ENCODE peak calls at places on chromosomes 2 and 18, in eight cellular contexts. I, H, Q, S, X, B, N and Z are unnamed samples.

GRCh38 chr2:216596234-216596985 is 36.8 kb upstream of the IGFBP2 start:
- DNase-seq in I (no peak), H (no peak), X (peak; percentile 90), Q (no peak), S (no peak), B (peak; percentile 79), N (no peak), Z (no peak)

GRCh38 chr18:70337139-70337972 is 48.5 kb downstream of the SOCS6 start:
- DNase-seq in H (peak; percentile 85), S (peak; percentile 96), Q (no peak), N (no peak), B (peak; percentile 80), I (no peak), X (peak; percentile 73), Z (no peak)

GRCh38 chr2:1636791-1637415 is 107.4 kb downstream of the PXDN start:
- DNase-seq in N (no peak), B (no peak), X (no peak), Q (no peak), I (no peak), S (no peak), H (no peak), Z (no peak)

GRCh38 chr2:228613133-228613532 is 431.6 kb upstream of the SPHKAP start:
- DNase-seq in S (peak; percentile 85), B (peak; percentile 56), X (peak; percentile 81), N (no peak), H (peak; percentile 5), I (no peak), Q (peak; percentile 7), Z (no peak)

GRCh38 chr18:5975111-5975622 is 79.8 kb upstream of the TMEM200C start:
- DNase-seq in S (peak; percentile 1), X (peak; percentile 52), Q (peak; percentile 62), I (no peak), H (no peak), B (peak; percentile 55), N (no peak), Z (no peak)

GRCh38 chr2:70596739-70597138 is 43.1 kb upstream of the TGFA start:
- DNase-seq in Q (no peak), I (no peak), S (peak; percentile 85), X (no peak), H (no peak), N (no peak), B (no peak), Z (no peak)

GRCh38 chr2:26274058-26274613 is 29.4 kb downstream of the HADHB start:
- DNase-seq in H (peak; percentile 12), Q (no peak), B (peak; percentile 99), S (peak; percentile 100), I (no peak), N (no peak), X (peak; percentile 86), Z (no peak)

GRCh38 chr2:135743860-135744259 is 2.2 kb downstream of the UBXN4 start:
- DNase-seq in X (no peak), N (no peak), I (no peak), Q (no peak), S (no peak), H (no peak), B (no peak), Z (no peak)

GRCh38 chr2:217685255-217685605 is 317.6 kb downstream of the TNS1 start:
- DNase-seq in I (peak; percentile 66), B (peak; percentile 84), Q (no peak), H (peak; percentile 88), X (peak; percentile 89), N (no peak), S (peak; percentile 96), Z (no peak)

GRCh38 chr2:197851451-197851850 is 47.1 kb downstream of the PLCL1 start:
- DNase-seq in H (no peak), B (no peak), I (no peak), N (no peak), S (no peak), X (no peak), Q (peak; percentile 10), Z (no peak)
- TF ChIP-seq CTCF in H (no peak), B (peak; percentile 16), I (no peak), N (no peak), S (no peak), X (peak; percentile 15), Q (peak; percentile 49), Z (no peak)

DNA sequence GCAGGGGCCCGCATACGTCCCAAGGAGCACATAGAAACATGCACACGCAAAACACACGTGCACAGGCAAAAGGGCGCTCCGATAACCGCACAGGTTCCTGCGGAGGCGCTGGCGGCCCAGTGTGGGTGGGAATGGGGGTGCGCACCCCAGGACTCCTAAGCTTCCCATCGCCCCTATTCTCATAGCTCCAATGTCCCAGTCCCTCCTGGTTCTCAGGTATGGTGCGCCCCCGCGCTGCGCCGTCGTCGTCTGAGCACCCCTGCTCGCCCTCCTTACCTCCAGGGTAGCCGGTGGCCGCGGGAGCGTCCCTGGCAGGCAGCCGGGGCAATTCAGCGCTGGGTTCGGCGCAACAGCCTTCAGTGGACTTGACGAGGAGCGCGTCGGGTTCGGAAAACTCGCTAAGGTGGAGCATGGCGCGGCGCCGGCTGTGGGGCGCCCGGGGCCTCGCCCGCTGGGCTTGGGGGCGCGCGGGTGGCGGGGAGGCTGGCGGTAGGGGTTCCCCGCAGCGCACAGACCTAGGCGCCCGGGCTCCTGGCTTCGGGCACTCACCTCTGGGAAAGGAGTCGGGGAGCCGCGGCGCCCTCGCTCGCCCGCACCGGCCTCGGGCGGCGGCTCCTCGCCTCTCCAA is 328 bp downstream of the EGR4 start:
- DNase-seq in I (no peak), Q (peak; percentile 50), H (peak; percentile 38), X (no peak), N (no peak), B (no peak), S (no peak), Z (no peak)
- TF ChIP-seq CTCF in I (no peak), Q (no peak), H (no peak), X (no peak), N (no peak), B (no peak), S (no peak), Z (no peak)

GRCh38 chr18:12011962-12012549 is 30.7 kb downstream of the IMPA2 start:
- DNase-seq in Q (no peak), B (peak; percentile 19), I (peak; percentile 60), H (no peak), X (no peak), S (no peak), N (no peak), Z (no peak)

GRCh38 chr18:12010187-12010802 is 29.0 kb downstream of the IMPA2 start:
- DNase-seq in H (no peak), N (no peak), B (no peak), I (no peak), X (no peak), Q (no peak), S (no peak), Z (no peak)

GRCh38 chr18:12009581-12010140 is 28.4 kb downstream of the IMPA2 start:
- DNase-seq in Q (no peak), N (no peak), X (no peak), I (no peak), S (no peak), H (no peak), B (no peak), Z (no peak)

GRCh38 chr18:12012697-12013096 is 31.4 kb downstream of the IMPA2 start:
- DNase-seq in Q (no peak), S (no peak), I (peak; percentile 36), B (no peak), X (no peak), N (no peak), H (no peak), Z (no peak)

DNA sequence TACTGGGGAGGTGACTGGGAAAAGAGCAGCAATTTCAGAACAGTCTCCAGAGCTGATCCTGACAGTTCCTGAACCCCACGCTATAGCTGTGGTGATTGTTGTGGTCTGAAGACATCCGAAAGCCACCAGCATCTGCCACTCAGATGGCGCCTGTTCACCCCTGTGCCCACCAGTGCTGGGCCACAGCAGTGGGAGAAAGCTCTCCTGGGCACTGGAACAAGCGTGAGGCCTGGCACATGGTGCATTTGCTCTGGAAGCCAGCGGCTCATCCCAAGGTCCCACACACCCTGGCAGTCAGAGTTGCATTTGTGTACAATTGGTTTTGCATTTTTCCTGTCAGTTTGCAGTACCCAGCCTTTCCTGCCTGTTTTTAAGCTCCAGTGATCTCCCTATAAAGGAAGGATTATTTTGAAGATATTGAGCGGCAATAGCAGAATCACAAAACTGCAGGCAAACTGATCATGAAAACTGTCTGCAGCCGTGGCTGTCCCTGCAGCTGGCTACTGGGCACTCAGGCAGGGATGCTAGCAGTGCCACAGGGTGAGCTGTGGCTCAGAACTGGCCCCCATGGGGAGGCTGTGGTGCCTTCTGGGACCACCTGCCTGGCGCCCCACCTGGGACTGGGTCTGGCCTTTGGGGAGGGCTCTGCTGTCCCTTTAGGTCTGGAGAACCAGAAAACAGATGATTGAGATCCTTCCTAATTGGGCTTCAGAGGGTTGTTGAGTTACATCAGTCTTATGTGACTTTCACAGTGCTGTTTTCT is 30.1 kb downstream of the IMPA2 start:
- DNase-seq in I (peak; percentile 29), Q (no peak), B (no peak), H (no peak), N (no peak), S (no peak), X (no peak), Z (no peak)
- TF ChIP-seq CTCF in I (no peak), Q (no peak), B (no peak), H (no peak), N (no peak), S (no peak), X (no peak), Z (no peak)

DNA sequence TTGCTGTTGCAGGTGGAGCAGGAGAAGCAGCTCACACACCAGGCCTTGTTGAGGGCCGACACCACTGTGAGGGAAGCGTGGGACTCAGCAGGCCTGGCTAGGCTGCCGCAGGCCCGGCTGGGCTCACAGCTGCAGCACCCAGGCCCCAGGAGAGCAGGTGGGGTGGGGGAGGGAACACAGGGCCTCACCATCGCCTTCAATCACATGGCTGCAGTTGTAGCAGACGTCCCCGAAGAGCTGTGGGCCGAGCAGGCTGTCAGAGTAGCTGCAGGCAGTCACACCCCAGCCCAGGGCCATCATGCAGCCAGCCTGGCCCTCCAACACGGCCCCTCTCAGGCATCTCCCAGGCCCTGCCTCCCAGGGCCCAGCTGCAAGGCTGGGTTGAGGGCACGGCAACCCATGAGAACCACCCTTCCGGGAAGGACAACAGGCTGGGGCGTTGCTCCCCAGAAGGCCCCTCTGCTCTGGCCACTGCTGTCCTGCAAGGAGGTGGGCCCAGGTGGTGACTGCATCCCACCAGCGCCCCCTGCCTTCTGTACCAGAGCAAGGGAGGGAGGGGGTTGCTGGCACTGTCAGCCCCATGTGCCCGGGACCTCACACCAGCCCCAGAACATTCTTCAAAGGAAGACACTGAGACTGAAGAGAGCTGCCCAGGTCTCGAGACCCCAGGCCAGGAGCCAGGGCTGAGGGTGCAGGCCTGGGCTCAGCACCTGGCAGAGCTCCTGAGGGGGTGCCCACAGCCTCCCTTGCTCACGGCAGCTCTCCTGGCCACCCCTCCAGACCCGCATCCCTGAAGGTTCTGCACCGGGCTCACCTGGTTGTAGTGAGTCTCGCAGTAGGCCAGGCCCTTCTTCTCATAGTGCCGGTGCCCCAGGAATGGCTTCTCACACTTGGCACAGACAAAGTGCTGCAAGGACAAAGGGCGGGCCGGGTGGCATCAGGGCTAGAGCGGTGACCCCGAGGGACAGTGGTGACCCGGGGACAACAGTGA is 5.6 kb upstream of the GPR17 start:
- DNase-seq in B (no peak), H (no peak), Q (peak; percentile 82), X (no peak), N (peak; percentile 82), I (no peak), S (no peak), Z (peak; percentile 35)
- TF ChIP-seq CTCF in B (no peak), H (peak; percentile 16), Q (peak; percentile 51), X (peak; percentile 35), N (peak; percentile 29), I (peak; percentile 5), S (no peak), Z (peak; percentile 24)